ENCODE peak calls at places on chromosomes 3 and 15, in eight cellular contexts. H is GM04504; R is activated T-cell treated with anti-CD3 and anti-CD28 coated beads, Interleukin-2, amount 50 U/mL, for 48 hours; Z is HT1080; C is GM13977; A is fibroblast of mammary gland; Y is fibroblast of pulmonary artery; I is nephron progenitor cell. O is an unnamed sample.

GRCh38 chr3:57992430-57993213 is 15.6 kb upstream of the FLNB start:
- DNase-seq in H (no peak), R (no peak), Z (no peak), C (no peak), A (no peak), Y (no peak), I (no peak), O (no peak)

GRCh38 chr3:104102386-104102785 is 1264.3 kb upstream of the ALCAM start:
- DNase-seq in H (peak; percentile 38), R (no peak), Z (peak; percentile 58), C (peak; percentile 37), A (peak; percentile 55), Y (peak; percentile 73), I (peak; percentile 48), O (peak; percentile 81)

GRCh38 chr3:182450942-182451607 is 342.2 kb upstream of the ATP11B start:
- DNase-seq in H (no peak), R (no peak), Z (no peak), C (no peak), A (no peak), Y (no peak), I (no peak), O (no peak)

GRCh38 chr3:188671941-188672340 is 499.8 kb upstream of the TPRG1 start:
- DNase-seq in H (no peak), R (no peak), Z (no peak), C (no peak), A (no peak), Y (no peak), I (no peak), O (no peak)

GRCh38 chr3:23807161-23808015 is 1.6 kb downstream of the UBE2E1 start:
- DNase-seq in H (no peak), R (no peak), Z (peak; percentile 32), C (peak; percentile 43), A (peak; percentile 47), Y (peak; percentile 49), I (no peak), O (peak; percentile 55)

GRCh38 chr3:68876112-68876713 is 56.1 kb downstream of the TAFA4 start:
- DNase-seq in H (peak; percentile 29), R (no peak), Z (peak; percentile 47), C (peak; percentile 20), A (peak; percentile 76), Y (peak; percentile 83), I (peak; percentile 45), O (peak; percentile 55)

GRCh38 chr15:48719668-48720067 is 74.2 kb upstream of the FBN1 start:
- DNase-seq in H (no peak), R (peak; percentile 21), Z (no peak), C (no peak), A (no peak), Y (no peak), I (no peak), O (no peak)

GRCh38 chr15:76343313-76343996 is 6.9 kb downstream of the ISL2 start:
- DNase-seq in H (no peak), R (no peak), Z (no peak), C (peak; percentile 38), A (no peak), Y (no peak), I (no peak), O (no peak)

GRCh38 chr3:17301271-17301670 is 416.5 kb downstream of the PLCL2 start:
- DNase-seq in H (no peak), R (no peak), Z (no peak), C (no peak), A (peak; percentile 4), Y (no peak), I (no peak), O (no peak)

GRCh38 chr3:42052132-42052866 is 38.9 kb upstream of the TRAK1 start:
- DNase-seq in H (no peak), R (no peak), Z (no peak), C (no peak), A (peak; percentile 91), Y (peak; percentile 97), I (no peak), O (no peak)

GRCh38 chr3:141405025-141405424 is 36.7 kb downstream of the ZBTB38 start:
- DNase-seq in H (no peak), R (no peak), Z (no peak), C (no peak), A (peak; percentile 77), Y (peak; percentile 82), I (no peak), O (peak; percentile 89)

GRCh38 chr3:183818706-183819624 is 6.4 kb downstream of the MAP6D1 start:
- DNase-seq in H (no peak), R (no peak), Z (no peak), C (no peak), A (no peak), Y (no peak), I (no peak), O (no peak)

GRCh38 chr15:73328149-73328820 is 40.5 kb downstream of the HCN4 start:
- DNase-seq in H (no peak), R (no peak), Z (no peak), C (no peak), A (no peak), Y (no peak), I (no peak), O (no peak)

GRCh38 chr3:129003578-129004112 is 2.5 kb downstream of the EFCC1 start:
- DNase-seq in H (no peak), R (peak; percentile 51), Z (no peak), C (no peak), A (no peak), Y (no peak), I (peak; percentile 37), O (no peak)

GRCh38 chr3:177596822-177597271 is 399.6 kb upstream of the TBL1XR1 start:
- DNase-seq in H (no peak), R (no peak), Z (no peak), C (no peak), A (peak; percentile 80), Y (no peak), I (no peak), O (no peak)

GRCh38 chr15:72856549-72857040 is 73.0 kb upstream of the ADPGK start:
- DNase-seq in H (no peak), R (no peak), Z (no peak), C (no peak), A (no peak), Y (no peak), I (no peak), O (no peak)

GRCh38 chr15:59355730-59356129 is 16.9 kb downstream of the MYO1E start:
- DNase-seq in H (no peak), R (no peak), Z (no peak), C (no peak), A (no peak), Y (no peak), I (no peak), O (no peak)

GRCh38 chr3:157122116-157122515 is 37.8 kb downstream of the CCNL1 start:
- DNase-seq in H (peak; percentile 46), R (no peak), Z (peak; percentile 96), C (no peak), A (peak; percentile 95), Y (peak; percentile 94), I (no peak), O (peak; percentile 95)

GRCh38 chr3:38000965-38001455 is 10.4 kb downstream of the VILL start:
- DNase-seq in H (no peak), R (no peak), Z (no peak), C (no peak), A (no peak), Y (no peak), I (no peak), O (no peak)

GRCh38 chr3:51358981-51359380 is 26.1 kb upstream of the MANF start:
- DNase-seq in H (no peak), R (no peak), Z (no peak), C (no peak), A (no peak), Y (no peak), I (no peak), O (no peak)

GRCh38 chr15:70597056-70597603 is 166.2 kb downstream of the UACA start:
- DNase-seq in H (no peak), R (no peak), Z (no peak), C (no peak), A (no peak), Y (peak; percentile 34), I (no peak), O (no peak)

GRCh38 chr15:100061944-100062343 is 279.8 kb downstream of the ADAMTS17 start:
- DNase-seq in H (no peak), R (no peak), Z (no peak), C (no peak), A (no peak), Y (no peak), I (no peak), O (no peak)

GRCh38 chr3:107884719-107885460 is 205.9 kb downstream of the CD47 start:
- DNase-seq in H (peak; percentile 77), R (no peak), Z (peak; percentile 69), C (no peak), A (peak; percentile 92), Y (peak; percentile 80), I (no peak), O (peak; percentile 60)

GRCh38 chr3:30894521-30895289 is at the start of gene GADL1:
- DNase-seq in H (no peak), R (peak; percentile 30), Z (no peak), C (peak; percentile 28), A (peak; percentile 10), Y (peak; percentile 11), I (peak; percentile 74), O (peak; percentile 14)

GRCh38 chr15:98514034-98514622 is 134.2 kb upstream of the IGF1R start:
- DNase-seq in H (no peak), R (no peak), Z (no peak), C (no peak), A (no peak), Y (no peak), I (no peak), O (no peak)

GRCh38 chr3:40310690-40311089 is 1.2 kb downstream of the EIF1B start:
- DNase-seq in H (no peak), R (no peak), Z (no peak), C (no peak), A (peak; percentile 30), Y (peak; percentile 52), I (no peak), O (no peak)

GRCh38 chr3:53166781-53167291 is 5.8 kb downstream of the PRKCD start:
- DNase-seq in H (peak; percentile 51), R (no peak), Z (peak; percentile 88), C (no peak), A (peak; percentile 75), Y (peak; percentile 76), I (no peak), O (peak; percentile 88)

GRCh38 chr15:67824157-67824899 is 981 bp upstream of the SKOR1 start:
- DNase-seq in H (no peak), R (peak; percentile 31), Z (no peak), C (peak; percentile 49), A (no peak), Y (no peak), I (no peak), O (no peak)

GRCh38 chr15:98169551-98169950 is 209.0 kb downstream of the ARRDC4 start:
- DNase-seq in H (no peak), R (no peak), Z (no peak), C (no peak), A (no peak), Y (no peak), I (no peak), O (no peak)

GRCh38 chr3:184691397-184692131 is 20.3 kb downstream of the MAGEF1 start:
- DNase-seq in H (no peak), R (no peak), Z (no peak), C (no peak), A (no peak), Y (no peak), I (peak; percentile 28), O (no peak)

GRCh38 chr3:47577583-47578118 is 1.0 kb downstream of the CSPG5 start:
- DNase-seq in H (no peak), R (no peak), Z (no peak), C (no peak), A (no peak), Y (no peak), I (peak; percentile 38), O (no peak)

GRCh38 chr3:27677554-27677953 is 44.6 kb downstream of the EOMES start:
- DNase-seq in H (peak; percentile 90), R (no peak), Z (peak; percentile 67), C (no peak), A (peak; percentile 99), Y (peak; percentile 98), I (no peak), O (peak; percentile 98)

GRCh38 chr15:98682992-98683701 is 34.8 kb downstream of the IGF1R start:
- DNase-seq in H (no peak), R (no peak), Z (no peak), C (no peak), A (peak; percentile 32), Y (peak; percentile 24), I (no peak), O (peak; percentile 11)

O was measured in HCEC 1CT.